ENCODE peak calls at places on chromosomes 12 and 14, in nine cellular contexts. One of them, this sample, is unnamed.

GRCh38 chr12:87274594-87275245 is 754.5 kb downstream of the C12orf50 start:
- DNase-seq in aorta: no peak
- DNase-seq in AG10803: no peak
- DNase-seq in right lobe of liver: no peak
- DNase-seq in stimulated activated CD4-positive, alpha-beta T cell treated with anti-CD3 and anti-CD28 coated beads, Interleukin-1b, Interleukin-23, amount 100 ng/mL, for 4 hours: no peak
- DNase-seq in sigmoid colon: no peak
- DNase-seq in prostate gland: no peak
- DNase-seq in endodermal cell: no peak
- DNase-seq in activated CD4-positive, CD25-positive, alpha-beta regulatory T cell: no peak
- DNase-seq in this sample: peak; percentile 50

GRCh38 chr12:46787496-46788055 is 38.2 kb downstream of the SLC38A4 start:
- DNase-seq in aorta: no peak
- DNase-seq in AG10803: peak; percentile 49
- DNase-seq in right lobe of liver: no peak
- DNase-seq in stimulated activated CD4-positive, alpha-beta T cell treated with anti-CD3 and anti-CD28 coated beads, Interleukin-1b, Interleukin-23, amount 100 ng/mL, for 4 hours: no peak
- DNase-seq in sigmoid colon: no peak
- DNase-seq in prostate gland: no peak
- DNase-seq in endodermal cell: no peak
- DNase-seq in activated CD4-positive, CD25-positive, alpha-beta regulatory T cell: no peak
- DNase-seq in this sample: no peak

GRCh38 chr14:104656014-104656714 is 33.3 kb upstream of the INF2 start:
- DNase-seq in aorta: peak; percentile 81
- DNase-seq in AG10803: no peak
- DNase-seq in right lobe of liver: no peak
- DNase-seq in stimulated activated CD4-positive, alpha-beta T cell treated with anti-CD3 and anti-CD28 coated beads, Interleukin-1b, Interleukin-23, amount 100 ng/mL, for 4 hours: no peak
- DNase-seq in sigmoid colon: no peak
- DNase-seq in prostate gland: no peak
- DNase-seq in endodermal cell: peak; percentile 39
- DNase-seq in activated CD4-positive, CD25-positive, alpha-beta regulatory T cell: no peak
- DNase-seq in this sample: no peak

GRCh38 chr14:104582649-104583048 is 3.1 kb downstream of the C14orf180 start:
- DNase-seq in aorta: no peak
- DNase-seq in AG10803: no peak
- DNase-seq in right lobe of liver: peak; percentile 63
- DNase-seq in stimulated activated CD4-positive, alpha-beta T cell treated with anti-CD3 and anti-CD28 coated beads, Interleukin-1b, Interleukin-23, amount 100 ng/mL, for 4 hours: no peak
- DNase-seq in sigmoid colon: no peak
- DNase-seq in prostate gland: no peak
- DNase-seq in endodermal cell: no peak
- DNase-seq in activated CD4-positive, CD25-positive, alpha-beta regulatory T cell: no peak
- DNase-seq in this sample: no peak

GRCh38 chr14:96681826-96682225 is 115.4 kb upstream of the VRK1 start:
- DNase-seq in aorta: no peak
- DNase-seq in AG10803: peak; percentile 24
- DNase-seq in right lobe of liver: no peak
- DNase-seq in stimulated activated CD4-positive, alpha-beta T cell treated with anti-CD3 and anti-CD28 coated beads, Interleukin-1b, Interleukin-23, amount 100 ng/mL, for 4 hours: no peak
- DNase-seq in sigmoid colon: no peak
- DNase-seq in prostate gland: no peak
- DNase-seq in endodermal cell: no peak
- DNase-seq in activated CD4-positive, CD25-positive, alpha-beta regulatory T cell: no peak
- DNase-seq in this sample: peak; percentile 40

GRCh38 chr12:111766608-111767361 is at the start of gene ALDH2:
- DNase-seq in aorta: peak; percentile 89
- DNase-seq in AG10803: peak; percentile 40
- DNase-seq in right lobe of liver: peak; percentile 91
- DNase-seq in stimulated activated CD4-positive, alpha-beta T cell treated with anti-CD3 and anti-CD28 coated beads, Interleukin-1b, Interleukin-23, amount 100 ng/mL, for 4 hours: peak; percentile 8
- DNase-seq in sigmoid colon: peak; percentile 91
- DNase-seq in prostate gland: peak; percentile 81
- DNase-seq in endodermal cell: peak; percentile 98
- DNase-seq in activated CD4-positive, CD25-positive, alpha-beta regulatory T cell: no peak
- DNase-seq in this sample: no peak

GRCh38 chr14:94560782-94561655 is at the start of gene SERPINA4:
- DNase-seq in aorta: no peak
- DNase-seq in AG10803: no peak
- DNase-seq in right lobe of liver: peak; percentile 78
- DNase-seq in stimulated activated CD4-positive, alpha-beta T cell treated with anti-CD3 and anti-CD28 coated beads, Interleukin-1b, Interleukin-23, amount 100 ng/mL, for 4 hours: no peak
- DNase-seq in sigmoid colon: no peak
- DNase-seq in prostate gland: no peak
- DNase-seq in endodermal cell: no peak
- DNase-seq in activated CD4-positive, CD25-positive, alpha-beta regulatory T cell: no peak
- DNase-seq in this sample: no peak

GRCh38 chr12:57795354-57795753 is 12.8 kb downstream of the TSFM start:
- DNase-seq in aorta: no peak
- DNase-seq in AG10803: no peak
- DNase-seq in right lobe of liver: no peak
- DNase-seq in stimulated activated CD4-positive, alpha-beta T cell treated with anti-CD3 and anti-CD28 coated beads, Interleukin-1b, Interleukin-23, amount 100 ng/mL, for 4 hours: no peak
- DNase-seq in sigmoid colon: no peak
- DNase-seq in prostate gland: no peak
- DNase-seq in endodermal cell: no peak
- DNase-seq in activated CD4-positive, CD25-positive, alpha-beta regulatory T cell: no peak
- DNase-seq in this sample: peak; percentile 90

GRCh38 chr12:79822475-79822874 is 112.4 kb downstream of the PPP1R12A start:
- DNase-seq in aorta: no peak
- DNase-seq in AG10803: no peak
- DNase-seq in right lobe of liver: no peak
- DNase-seq in stimulated activated CD4-positive, alpha-beta T cell treated with anti-CD3 and anti-CD28 coated beads, Interleukin-1b, Interleukin-23, amount 100 ng/mL, for 4 hours: no peak
- DNase-seq in sigmoid colon: no peak
- DNase-seq in prostate gland: no peak
- DNase-seq in endodermal cell: no peak
- DNase-seq in activated CD4-positive, CD25-positive, alpha-beta regulatory T cell: no peak
- DNase-seq in this sample: no peak

GRCh38 chr14:40697221-40697620 is 909.5 kb upstream of the LRFN5 start:
- DNase-seq in aorta: no peak
- DNase-seq in AG10803: no peak
- DNase-seq in right lobe of liver: no peak
- DNase-seq in stimulated activated CD4-positive, alpha-beta T cell treated with anti-CD3 and anti-CD28 coated beads, Interleukin-1b, Interleukin-23, amount 100 ng/mL, for 4 hours: no peak
- DNase-seq in sigmoid colon: no peak
- DNase-seq in prostate gland: no peak
- DNase-seq in endodermal cell: no peak
- DNase-seq in activated CD4-positive, CD25-positive, alpha-beta regulatory T cell: no peak
- DNase-seq in this sample: peak; percentile 64

GRCh38 chr12:68481181-68481941 is 129.3 kb upstream of the RAP1B start:
- DNase-seq in aorta: no peak
- DNase-seq in AG10803: peak; percentile 82
- DNase-seq in right lobe of liver: no peak
- DNase-seq in stimulated activated CD4-positive, alpha-beta T cell treated with anti-CD3 and anti-CD28 coated beads, Interleukin-1b, Interleukin-23, amount 100 ng/mL, for 4 hours: no peak
- DNase-seq in sigmoid colon: no peak
- DNase-seq in prostate gland: no peak
- DNase-seq in endodermal cell: no peak
- DNase-seq in activated CD4-positive, CD25-positive, alpha-beta regulatory T cell: no peak
- DNase-seq in this sample: no peak

GRCh38 chr14:91847693-91848092 is 19.6 kb downstream of the TC2N start:
- DNase-seq in aorta: no peak
- DNase-seq in AG10803: no peak
- DNase-seq in right lobe of liver: no peak
- DNase-seq in stimulated activated CD4-positive, alpha-beta T cell treated with anti-CD3 and anti-CD28 coated beads, Interleukin-1b, Interleukin-23, amount 100 ng/mL, for 4 hours: no peak
- DNase-seq in sigmoid colon: no peak
- DNase-seq in prostate gland: no peak
- DNase-seq in endodermal cell: no peak
- DNase-seq in activated CD4-positive, CD25-positive, alpha-beta regulatory T cell: no peak
- DNase-seq in this sample: no peak

GRCh38 chr12:124027753-124028559 is 54.9 kb downstream of the ZNF664 start:
- DNase-seq in aorta: no peak
- DNase-seq in AG10803: no peak
- DNase-seq in right lobe of liver: no peak
- DNase-seq in stimulated activated CD4-positive, alpha-beta T cell treated with anti-CD3 and anti-CD28 coated beads, Interleukin-1b, Interleukin-23, amount 100 ng/mL, for 4 hours: no peak
- DNase-seq in sigmoid colon: no peak
- DNase-seq in prostate gland: no peak
- DNase-seq in endodermal cell: no peak
- DNase-seq in activated CD4-positive, CD25-positive, alpha-beta regulatory T cell: no peak
- DNase-seq in this sample: no peak

GRCh38 chr12:45433441-45433868 is 217.6 kb downstream of the ANO6 start:
- DNase-seq in aorta: no peak
- DNase-seq in AG10803: no peak
- DNase-seq in right lobe of liver: no peak
- DNase-seq in stimulated activated CD4-positive, alpha-beta T cell treated with anti-CD3 and anti-CD28 coated beads, Interleukin-1b, Interleukin-23, amount 100 ng/mL, for 4 hours: no peak
- DNase-seq in sigmoid colon: no peak
- DNase-seq in prostate gland: no peak
- DNase-seq in endodermal cell: peak; percentile 94
- DNase-seq in activated CD4-positive, CD25-positive, alpha-beta regulatory T cell: no peak
- DNase-seq in this sample: no peak

GRCh38 chr12:13981296-13981962 is at the start of gene GRIN2B:
- DNase-seq in aorta: no peak
- DNase-seq in AG10803: no peak
- DNase-seq in right lobe of liver: no peak
- DNase-seq in stimulated activated CD4-positive, alpha-beta T cell treated with anti-CD3 and anti-CD28 coated beads, Interleukin-1b, Interleukin-23, amount 100 ng/mL, for 4 hours: no peak
- DNase-seq in sigmoid colon: no peak
- DNase-seq in prostate gland: no peak
- DNase-seq in endodermal cell: peak; percentile 80
- DNase-seq in activated CD4-positive, CD25-positive, alpha-beta regulatory T cell: no peak
- DNase-seq in this sample: no peak

GRCh38 chr12:89353188-89353822 is 1.0 kb upstream of the DUSP6 start:
- DNase-seq in aorta: peak; percentile 91
- DNase-seq in AG10803: peak; percentile 68
- DNase-seq in right lobe of liver: peak; percentile 92
- DNase-seq in stimulated activated CD4-positive, alpha-beta T cell treated with anti-CD3 and anti-CD28 coated beads, Interleukin-1b, Interleukin-23, amount 100 ng/mL, for 4 hours: no peak
- DNase-seq in sigmoid colon: peak; percentile 86
- DNase-seq in prostate gland: peak; percentile 68
- DNase-seq in endodermal cell: peak; percentile 96
- DNase-seq in activated CD4-positive, CD25-positive, alpha-beta regulatory T cell: peak; percentile 6
- DNase-seq in this sample: peak; percentile 67

GRCh38 chr14:61132894-61133293 is 148.2 kb downstream of the TMEM30B start:
- DNase-seq in aorta: no peak
- DNase-seq in AG10803: no peak
- DNase-seq in right lobe of liver: no peak
- DNase-seq in stimulated activated CD4-positive, alpha-beta T cell treated with anti-CD3 and anti-CD28 coated beads, Interleukin-1b, Interleukin-23, amount 100 ng/mL, for 4 hours: no peak
- DNase-seq in sigmoid colon: no peak
- DNase-seq in prostate gland: no peak
- DNase-seq in endodermal cell: no peak
- DNase-seq in activated CD4-positive, CD25-positive, alpha-beta regulatory T cell: no peak
- DNase-seq in this sample: no peak

GRCh38 chr14:74980746-74981661 is 21.7 kb upstream of the EIF2B2 start:
- DNase-seq in aorta: peak; percentile 92
- DNase-seq in AG10803: peak; percentile 60
- DNase-seq in right lobe of liver: peak; percentile 43
- DNase-seq in stimulated activated CD4-positive, alpha-beta T cell treated with anti-CD3 and anti-CD28 coated beads, Interleukin-1b, Interleukin-23, amount 100 ng/mL, for 4 hours: no peak
- DNase-seq in sigmoid colon: no peak
- DNase-seq in prostate gland: no peak
- DNase-seq in endodermal cell: peak; percentile 90
- DNase-seq in activated CD4-positive, CD25-positive, alpha-beta regulatory T cell: no peak
- DNase-seq in this sample: peak; percentile 43